ENCODE peak calls at places on chromosomes 6 and 20, in five cellular contexts. W is GM20000, L is endodermal cell, D is Panc1, P is PC-3. F is an unnamed sample.

GRCh38 chr6:69820018-69820417 is 23.2 kb upstream of the LMBRD1 start:
- DNase-seq in W (no peak), L (no peak), D (no peak), P (no peak), F (no peak)

GRCh38 chr6:18053555-18054445 is 66.4 kb upstream of the KIF13A start:
- DNase-seq in W (no peak), L (no peak), D (no peak), P (peak; percentile 8), F (no peak)

GRCh38 chr20:46512943-46513844 is at the start of gene ZNF334:
- DNase-seq in W (peak; percentile 71), L (peak; percentile 95), D (no peak), P (peak; percentile 25), F (peak; percentile 97)

GRCh38 chr20:42218566-42218965 is 600.4 kb upstream of the CHD6 start:
- DNase-seq in W (no peak), L (no peak), D (no peak), P (no peak), F (no peak)

GRCh38 chr20:45406260-45407066 is 1.6 kb upstream of the DBNDD2 start:
- DNase-seq in W (peak; percentile 53), L (peak; percentile 88), D (no peak), P (peak; percentile 52), F (peak; percentile 86)

GRCh38 chr20:60403105-60403741 is 445.0 kb downstream of the CDH26 start:
- DNase-seq in W (no peak), L (no peak), D (no peak), P (no peak), F (no peak)

GRCh38 chr6:161439093-161439492 is 165.2 kb upstream of the AGPAT4 start:
- DNase-seq in W (no peak), L (no peak), D (peak; percentile 65), P (peak; percentile 60), F (no peak)

GRCh38 chr6:153031335-153031955 is 28.9 kb upstream of the MTRF1L start:
- DNase-seq in W (no peak), L (no peak), D (no peak), P (peak; percentile 85), F (no peak)

GRCh38 chr6:106799008-106799952 is 169.9 kb downstream of the QRSL1 start:
- DNase-seq in W (no peak), L (peak; percentile 59), D (no peak), P (peak; percentile 77), F (no peak)

GRCh38 chr6:16769986-16770376 is 8.7 kb upstream of the ATXN1 start:
- DNase-seq in W (no peak), L (no peak), D (no peak), P (peak; percentile 63), F (no peak)

GRCh38 chr6:21634582-21634981 is 41.0 kb downstream of the SOX4 start:
- DNase-seq in W (no peak), L (no peak), D (peak; percentile 84), P (peak; percentile 93), F (no peak)

GRCh38 chr6:40315055-40315454 is 272.1 kb downstream of the LRFN2 start:
- DNase-seq in W (no peak), L (no peak), D (no peak), P (no peak), F (no peak)

GRCh38 chr6:1868561-1869261 is 259.0 kb downstream of the FOXC1 start:
- DNase-seq in W (peak; percentile 58), L (no peak), D (no peak), P (no peak), F (no peak)

GRCh38 chr6:30782425-30783014 is 38.2 kb upstream of the IER3 start:
- DNase-seq in W (no peak), L (no peak), D (no peak), P (peak; percentile 95), F (no peak)

GRCh38 chr20:63466861-63467260 is 5.6 kb downstream of the KCNQ2 start:
- DNase-seq in W (no peak), L (no peak), D (no peak), P (no peak), F (no peak)

GRCh38 chr20:57071283-57071701 is 195.1 kb downstream of the BMP7 start:
- DNase-seq in W (no peak), L (peak; percentile 93), D (no peak), P (peak; percentile 56), F (peak; percentile 61)

GRCh38 chr20:24066075-24066700 is 77.6 kb upstream of the GGTLC1 start:
- DNase-seq in W (no peak), L (no peak), D (no peak), P (no peak), F (no peak)

GRCh38 chr20:17749979-17750721 is 50.4 kb downstream of the BANF2 start:
- DNase-seq in W (no peak), L (no peak), D (no peak), P (peak; percentile 26), F (no peak)

GRCh38 chr20:62511300-62511914 is 35.6 kb upstream of the GATA5 start:
- DNase-seq in W (no peak), L (no peak), D (no peak), P (no peak), F (no peak)

GRCh38 chr20:25460591-25461280 is 53.3 kb downstream of the GINS1 start:
- DNase-seq in W (no peak), L (no peak), D (no peak), P (no peak), F (no peak)

GRCh38 chr6:36516559-36516958 is 30.7 kb downstream of the STK38 start:
- DNase-seq in W (no peak), L (no peak), D (no peak), P (no peak), F (no peak)

GRCh38 chr6:105431226-105431625 is 28.3 kb upstream of the PREP start:
- DNase-seq in W (peak; percentile 49), L (peak; percentile 48), D (no peak), P (peak; percentile 75), F (peak; percentile 54)

GRCh38 chr20:34088305-34088870 is 23.7 kb downstream of the EIF2S2 start:
- DNase-seq in W (no peak), L (no peak), D (no peak), P (no peak), F (no peak)

GRCh38 chr6:35311390-35312075 is 13.9 kb downstream of the DEF6 start:
- DNase-seq in W (peak; percentile 55), L (peak; percentile 38), D (no peak), P (no peak), F (no peak)

GRCh38 chr6:21022343-21023107 is 488.3 kb downstream of the CDKAL1 start:
- DNase-seq in W (peak; percentile 41), L (peak; percentile 62), D (peak; percentile 95), P (peak; percentile 97), F (peak; percentile 31)

GRCh38 chr6:87154641-87155271 is 609 bp upstream of the ZNF292 start:
- DNase-seq in W (peak; percentile 82), L (no peak), D (no peak), P (peak; percentile 59), F (peak; percentile 43)

GRCh38 chr20:46701986-46702385 is 7.5 kb upstream of the SLC2A10 start:
- DNase-seq in W (no peak), L (no peak), D (no peak), P (no peak), F (no peak)

GRCh38 chr6:43359381-43359780 is 10.1 kb downstream of the ZNF318 start:
- DNase-seq in W (no peak), L (no peak), D (no peak), P (no peak), F (no peak)

GRCh38 chr20:20594171-20594530 is 118.3 kb downstream of the RALGAPA2 start:
- DNase-seq in W (no peak), L (no peak), D (no peak), P (peak; percentile 59), F (no peak)

GRCh38 chr6:158338311-158339112 is 26.2 kb downstream of the TULP4 start:
- DNase-seq in W (no peak), L (no peak), D (no peak), P (no peak), F (no peak)

GRCh38 chr6:32950010-32950409 is 2.9 kb downstream of the HLA-DMA start:
- DNase-seq in W (no peak), L (no peak), D (no peak), P (no peak), F (no peak)

GRCh38 chr6:119637768-119638167 is 288.2 kb upstream of the MAN1A1 start:
- DNase-seq in W (no peak), L (no peak), D (no peak), P (no peak), F (no peak)

GRCh38 chr20:62118113-62119043 is 3.9 kb upstream of the LSM14B start:
- DNase-seq in W (no peak), L (no peak), D (no peak), P (no peak), F (no peak)

GRCh38 chr20:62835931-62836861 is 19.3 kb downstream of the COL9A3 start:
- DNase-seq in W (no peak), L (no peak), D (no peak), P (peak; percentile 53), F (no peak)

GRCh38 chr6:131629656-131630055 is 1.6 kb upstream of the MED23 start:
- DNase-seq in W (no peak), L (no peak), D (no peak), P (peak; percentile 73), F (no peak)

GRCh38 chr6:45442716-45443115 is 65.0 kb upstream of the SUPT3H start:
- DNase-seq in W (no peak), L (no peak), D (no peak), P (no peak), F (no peak)

GRCh38 chr6:94464018-94464510 is 1044.7 kb upstream of the EPHA7 start:
- DNase-seq in W (no peak), L (peak; percentile 57), D (no peak), P (no peak), F (no peak)

GRCh38 chr6:31641370-31641769 is 11.1 kb downstream of the BAG6 start:
- DNase-seq in W (no peak), L (no peak), D (no peak), P (no peak), F (no peak)